ENCODE peak calls at places on chromosomes 16 and 17, in seven cellular contexts. E, P, H, S, R, J and O are unnamed samples.
A peak's percentile ranks its signal among the peaks of the same experiment; 100 is the strongest.

GRCh38 chr17:9211133-9211765 is 189.9 kb downstream of the NTN1 start:
- DNase-seq in P (no peak), J (no peak), R (no peak), E (no peak), S (no peak), H (no peak), O (no peak)

GRCh38 chr16:51592013-51592501 is 441.0 kb upstream of the SALL1 start:
- DNase-seq in S (no peak), H (no peak), R (no peak), J (no peak), E (peak; percentile 46), P (no peak), O (no peak)

GRCh38 chr17:78783711-78784396 is 1.8 kb upstream of the CYTH1 start:
- DNase-seq in P (no peak), E (no peak), R (no peak), S (no peak), H (no peak), J (no peak), O (no peak)

GRCh38 chr16:79769320-79770243 is 169.0 kb upstream of the MAF start:
- DNase-seq in S (no peak), J (no peak), H (no peak), R (no peak), P (no peak), E (no peak), O (no peak)

GRCh38 chr16:59997706-59998105 is 1263.6 kb upstream of the GOT2 start:
- DNase-seq in J (no peak), P (no peak), H (no peak), E (no peak), R (no peak), S (no peak), O (no peak)

GRCh38 chr16:83771306-83771942 is 36.4 kb upstream of the HSBP1 start:
- DNase-seq in E (no peak), H (peak; percentile 17), S (peak; percentile 36), J (no peak), R (no peak), P (no peak), O (no peak)

GRCh38 chr16:84667600-84668309 is 19.4 kb downstream of the KLHL36 start:
- DNase-seq in E (no peak), P (no peak), J (no peak), H (no peak), R (no peak), S (no peak), O (no peak)

GRCh38 chr17:1126801-1127550 is 52.8 kb downstream of the ABR start:
- DNase-seq in E (no peak), S (no peak), R (no peak), J (no peak), P (no peak), H (no peak), O (no peak)

GRCh38 chr16:23754594-23755483 is at the start of gene CHP2:
- DNase-seq in E (peak; percentile 23), J (no peak), S (peak; percentile 21), H (no peak), P (no peak), R (no peak), O (no peak)

GRCh38 chr16:19106625-19107020 is 7.1 kb upstream of the ITPRIPL2 start:
- DNase-seq in R (no peak), H (no peak), J (no peak), S (no peak), E (no peak), P (no peak), O (no peak)

GRCh38 chr16:68079616-68080344 is 5.4 kb upstream of the NFATC3 start:
- DNase-seq in E (no peak), R (peak; percentile 14), S (peak; percentile 77), J (no peak), P (no peak), H (peak; percentile 70), O (peak; percentile 71)

GRCh38 chr16:85421338-85422123 is 191.6 kb upstream of the GSE1 start:
- DNase-seq in S (no peak), H (no peak), P (no peak), R (no peak), E (no peak), J (no peak), O (no peak)

GRCh38 chr16:10879681-10880589 is 2.9 kb downstream of the CIITA start:
- DNase-seq in H (no peak), R (no peak), J (no peak), S (no peak), E (no peak), P (no peak), O (no peak)

GRCh38 chr17:76944477-76944876 is 76.3 kb downstream of the MGAT5B start:
- DNase-seq in S (no peak), J (no peak), P (no peak), E (no peak), R (no peak), H (no peak), O (no peak)

GRCh38 chr17:12765544-12765943 is 23.8 kb upstream of the ARHGAP44 start:
- DNase-seq in R (peak; percentile 83), E (no peak), P (no peak), J (no peak), H (no peak), S (no peak), O (no peak)

GRCh38 chr17:71111945-71112344 is 942.6 kb downstream of the KCNJ2 start:
- DNase-seq in R (peak; percentile 39), S (no peak), P (no peak), E (no peak), J (no peak), H (no peak), O (no peak)

DNA sequence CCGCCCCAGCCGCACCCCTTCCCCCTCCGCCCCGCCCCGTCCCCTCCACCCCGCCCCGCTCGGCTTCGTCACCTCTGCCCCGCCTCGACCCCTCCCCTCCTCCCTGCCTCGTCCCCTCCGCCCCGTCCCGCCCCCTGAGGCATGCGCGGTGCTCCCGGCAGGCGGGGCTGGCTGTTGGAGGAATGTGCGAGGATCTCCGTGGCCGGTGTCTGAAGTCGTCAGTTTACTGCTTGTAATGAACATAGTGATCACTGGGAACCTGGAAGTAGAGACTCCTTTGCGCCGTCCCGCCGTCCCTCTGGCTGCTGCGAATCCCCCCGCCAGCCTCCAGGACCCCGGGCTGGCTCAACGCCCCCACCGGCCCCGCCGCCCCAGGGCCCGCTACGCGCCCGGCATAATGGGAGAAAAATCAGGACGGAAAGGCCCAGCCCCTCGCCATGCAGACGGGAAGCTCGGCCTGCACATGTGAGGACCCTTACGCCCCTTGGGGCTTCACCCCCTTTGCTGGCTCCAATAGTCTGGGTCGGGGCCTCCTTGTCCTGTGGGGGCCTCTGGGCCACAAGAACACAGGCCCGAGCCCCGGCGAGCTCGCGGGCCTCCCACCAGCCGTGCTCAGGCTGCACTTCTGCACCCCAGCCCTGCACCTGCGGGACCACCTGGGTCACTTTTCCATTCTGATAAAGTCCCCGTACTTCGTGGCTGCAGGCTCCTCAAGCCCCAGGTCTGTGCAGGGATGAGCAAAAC is 743.1 kb downstream of the KCNJ18 start:
- DNase-seq in J (no peak), S (no peak), H (no peak), P (no peak), E (no peak), R (no peak), O (no peak)
- H3K9me3 ChIP-seq in J (no peaks in the 10 kb centered on the region), S (no peaks in the 10 kb centered on the region), H (no peaks in the 10 kb centered on the region), P (no peaks in the 10 kb centered on the region), E (peaks cover 5% of the 10 kb centered on the region), R (no peaks in the 10 kb centered on the region), O (peaks cover 4% of the 10 kb centered on the region)

DNA sequence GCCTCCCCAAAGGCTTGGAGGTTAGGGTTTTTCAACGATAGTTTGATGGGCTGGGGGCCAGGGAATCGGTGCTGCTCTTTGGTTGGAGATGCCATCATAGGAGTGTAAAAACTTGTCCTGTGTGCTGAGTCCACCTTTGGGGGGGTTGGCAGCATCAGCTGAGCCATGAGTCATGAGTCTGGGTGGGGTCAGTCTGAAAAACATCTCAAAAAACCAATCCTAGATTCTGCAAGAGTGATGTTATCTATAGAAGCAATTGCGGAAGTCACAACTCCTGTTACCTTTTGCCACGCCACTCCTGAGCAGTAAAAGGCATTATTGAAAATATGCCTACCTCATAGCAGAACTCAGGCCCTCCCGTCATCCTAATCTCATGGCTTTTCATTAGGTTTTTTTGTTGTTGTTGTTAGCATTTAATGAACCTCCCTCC is 2.5 kb upstream of the PRSS41 start:
- DNase-seq in S (no peak), P (no peak), H (no peak), J (peak; percentile 86), E (no peak), R (no peak), O (no peak)
- TF ChIP-seq CTCF in S (no peak), P (no peak), H (no peak), J (no peak), E (no peak), R (no peak), O (no peak)

DNA sequence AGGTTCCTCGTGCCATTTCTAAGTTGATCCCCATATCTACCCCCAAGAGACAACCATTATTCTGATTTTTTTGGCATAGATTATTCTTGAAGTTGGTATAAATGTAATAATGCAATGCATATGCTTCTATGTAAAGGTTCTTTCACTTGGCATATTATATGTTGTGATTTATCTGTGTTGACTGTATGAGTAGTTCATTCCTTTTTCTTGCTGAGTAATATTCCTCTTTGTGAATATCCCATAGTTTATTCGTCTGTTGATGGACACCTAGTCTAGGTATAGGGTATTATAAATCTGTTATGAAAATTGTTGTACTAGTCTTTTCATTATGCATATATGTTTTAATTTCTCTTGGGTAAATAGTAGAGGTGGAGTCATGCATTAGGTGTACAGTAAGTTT is 36.6 kb downstream of the TANC2 start:
- DNase-seq in E (no peak), J (no peak), S (no peak), R (no peak), H (no peak), P (no peak), O (no peak)
- H3K9me3 ChIP-seq in E (no peaks in the 10 kb centered on the region), J (no peaks in the 10 kb centered on the region), S (no peaks in the 10 kb centered on the region), R (no peaks in the 10 kb centered on the region), H (no peaks in the 10 kb centered on the region), P (no peaks in the 10 kb centered on the region), O (no peaks in the 10 kb centered on the region)

DNA sequence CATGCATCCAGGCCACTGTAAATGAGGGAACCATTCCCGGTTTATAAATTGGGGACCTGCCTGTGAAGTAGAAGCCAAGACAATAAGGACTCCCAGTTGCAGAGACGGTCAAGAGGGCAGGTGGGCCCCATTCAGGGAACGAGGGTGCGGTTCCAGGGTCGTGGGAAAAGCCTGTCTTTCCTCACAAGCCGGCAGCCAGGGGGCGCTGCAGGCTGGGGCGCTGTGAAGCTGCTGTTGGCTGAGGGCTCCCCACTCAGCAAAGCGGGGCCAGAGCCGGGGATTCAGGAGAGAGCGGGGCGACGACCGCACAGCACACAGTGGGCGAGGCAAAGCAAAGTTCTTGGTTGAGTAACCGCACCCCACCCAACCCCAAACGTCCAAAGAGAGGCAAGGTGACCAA is 24.9 kb downstream of the CDRT15 start:
- DNase-seq in P (no peak), H (no peak), S (peak; percentile 37), R (no peak), J (no peak), E (no peak), O (no peak)
- TF ChIP-seq CTCF in P (no peak), H (peak; percentile 63), S (peak; percentile 40), R (peak; percentile 35), J (peak; percentile 28), E (peak; percentile 25), O (peak; percentile 31)